ENCODE peak calls at places on chromosome 7, in seven cellular contexts. One of them, this sample, is unnamed.
A peak's percentile ranks its signal among the peaks of the same experiment; 100 is the strongest.

GRCh38 chr7:155020996-155021395 is 18.1 kb upstream of the PAXIP1 start:
- DNase-seq in psoas muscle: no peak
- DNase-seq in CD8-positive, alpha-beta T cell: no peak
- DNase-seq in fibroblast of pulmonary artery: no peak
- DNase-seq in foreskin fibroblast: no peak
- DNase-seq in mammary epithelial cell: no peak
- DNase-seq in bronchial epithelial cell: no peak
- DNase-seq in this sample: no peak

GRCh38 chr7:149414745-149415390 is 46.0 kb downstream of the ZNF777 start:
- DNase-seq in CD8-positive, alpha-beta T cell: peak; percentile 53
- DNase-seq in psoas muscle: peak; percentile 82
- DNase-seq in foreskin fibroblast: peak; percentile 64
- DNase-seq in bronchial epithelial cell: peak; percentile 64
- DNase-seq in fibroblast of pulmonary artery: peak; percentile 72
- DNase-seq in mammary epithelial cell: peak; percentile 73
- DNase-seq in this sample: peak; percentile 65

GRCh38 chr7:33395340-33395739 is 266.0 kb downstream of the BBS9 start:
- DNase-seq in CD8-positive, alpha-beta T cell: no peak
- DNase-seq in mammary epithelial cell: no peak
- DNase-seq in foreskin fibroblast: no peak
- DNase-seq in fibroblast of pulmonary artery: no peak
- DNase-seq in psoas muscle: no peak
- DNase-seq in bronchial epithelial cell: peak; percentile 2
- DNase-seq in this sample: peak; percentile 7

GRCh38 chr7:105849122-105849855 is 27.1 kb downstream of the ATXN7L1 start:
- DNase-seq in mammary epithelial cell: peak; percentile 72
- DNase-seq in CD8-positive, alpha-beta T cell: peak; percentile 61
- DNase-seq in bronchial epithelial cell: peak; percentile 80
- DNase-seq in fibroblast of pulmonary artery: peak; percentile 32
- DNase-seq in psoas muscle: no peak
- DNase-seq in foreskin fibroblast: no peak
- DNase-seq in this sample: peak; percentile 33

GRCh38 chr7:82444220-82445049 is 858 bp upstream of the CACNA2D1 start:
- DNase-seq in bronchial epithelial cell: peak; percentile 15
- DNase-seq in fibroblast of pulmonary artery: peak; percentile 10
- DNase-seq in psoas muscle: no peak
- DNase-seq in foreskin fibroblast: no peak
- DNase-seq in mammary epithelial cell: peak; percentile 40
- DNase-seq in CD8-positive, alpha-beta T cell: no peak
- DNase-seq in this sample: no peak

GRCh38 chr7:5711419-5711818 is 70.0 kb downstream of the RNF216 start:
- DNase-seq in CD8-positive, alpha-beta T cell: no peak
- DNase-seq in bronchial epithelial cell: peak; percentile 57
- DNase-seq in mammary epithelial cell: no peak
- DNase-seq in psoas muscle: no peak
- DNase-seq in fibroblast of pulmonary artery: no peak
- DNase-seq in foreskin fibroblast: no peak
- DNase-seq in this sample: no peak

GRCh38 chr7:426510-426909 is 93.1 kb downstream of the PDGFA start:
- DNase-seq in psoas muscle: peak; percentile 33
- DNase-seq in fibroblast of pulmonary artery: no peak
- DNase-seq in mammary epithelial cell: no peak
- DNase-seq in bronchial epithelial cell: no peak
- DNase-seq in CD8-positive, alpha-beta T cell: no peak
- DNase-seq in foreskin fibroblast: no peak
- DNase-seq in this sample: no peak

GRCh38 chr7:137754076-137754851 is 92.5 kb downstream of the DGKI start:
- DNase-seq in fibroblast of pulmonary artery: no peak
- DNase-seq in mammary epithelial cell: no peak
- DNase-seq in bronchial epithelial cell: no peak
- DNase-seq in CD8-positive, alpha-beta T cell: no peak
- DNase-seq in foreskin fibroblast: no peak
- DNase-seq in psoas muscle: no peak
- DNase-seq in this sample: no peak

GRCh38 chr7:98223351-98223897 is 12.2 kb downstream of the BHLHA15 start:
- DNase-seq in CD8-positive, alpha-beta T cell: no peak
- DNase-seq in bronchial epithelial cell: no peak
- DNase-seq in foreskin fibroblast: no peak
- DNase-seq in fibroblast of pulmonary artery: no peak
- DNase-seq in psoas muscle: no peak
- DNase-seq in mammary epithelial cell: no peak
- DNase-seq in this sample: no peak

GRCh38 chr7:86469680-86470295 is 173.9 kb upstream of the GRM3 start:
- DNase-seq in foreskin fibroblast: peak; percentile 8
- DNase-seq in psoas muscle: peak; percentile 19
- DNase-seq in CD8-positive, alpha-beta T cell: no peak
- DNase-seq in fibroblast of pulmonary artery: peak; percentile 79
- DNase-seq in bronchial epithelial cell: peak; percentile 76
- DNase-seq in mammary epithelial cell: peak; percentile 59
- DNase-seq in this sample: peak; percentile 28
- TF ChIP-seq CTCF in foreskin fibroblast: peak; percentile 54
- TF ChIP-seq CTCF in psoas muscle: peak; percentile 47
- TF ChIP-seq CTCF in CD8-positive, alpha-beta T cell: no peak
- TF ChIP-seq CTCF in fibroblast of pulmonary artery: peak; percentile 69
- TF ChIP-seq CTCF in bronchial epithelial cell: peak; percentile 70
- TF ChIP-seq CTCF in mammary epithelial cell: peak; percentile 77
- TF ChIP-seq CTCF in this sample: peak; percentile 54

DNA sequence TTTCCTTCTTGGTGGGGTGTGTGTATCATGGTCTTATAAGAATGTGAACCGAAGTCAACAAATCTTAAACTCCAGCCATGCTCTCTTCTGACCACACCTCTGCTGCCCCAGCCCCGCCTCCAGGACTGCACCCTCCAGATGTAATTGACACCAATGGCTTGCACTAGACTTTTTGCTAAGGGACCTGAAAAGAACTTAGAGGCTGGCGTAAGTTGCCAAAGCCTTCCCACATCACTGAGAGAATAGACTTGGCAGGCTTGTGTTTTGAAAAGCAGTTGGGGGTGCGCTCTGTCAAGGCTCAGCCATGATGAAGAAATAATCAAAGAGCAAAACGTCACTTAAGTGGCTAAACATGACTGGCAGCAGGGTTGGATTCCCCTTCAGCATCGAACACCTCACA is 195.3 kb upstream of the C7orf33 start:
- DNase-seq in mammary epithelial cell: no peak
- DNase-seq in fibroblast of pulmonary artery: no peak
- DNase-seq in bronchial epithelial cell: no peak
- DNase-seq in psoas muscle: no peak
- DNase-seq in CD8-positive, alpha-beta T cell: no peak
- DNase-seq in foreskin fibroblast: no peak
- DNase-seq in this sample: no peak
- H3K4me3 ChIP-seq in mammary epithelial cell: no peak overlapping the region
- H3K4me3 ChIP-seq in fibroblast of pulmonary artery: no peak overlapping the region
- H3K4me3 ChIP-seq in bronchial epithelial cell: no peak overlapping the region
- H3K4me3 ChIP-seq in psoas muscle: no peak overlapping the region
- H3K4me3 ChIP-seq in CD8-positive, alpha-beta T cell: no peak overlapping the region
- H3K4me3 ChIP-seq in foreskin fibroblast: no peak overlapping the region
- H3K4me3 ChIP-seq in this sample: no peak overlapping the region

DNA sequence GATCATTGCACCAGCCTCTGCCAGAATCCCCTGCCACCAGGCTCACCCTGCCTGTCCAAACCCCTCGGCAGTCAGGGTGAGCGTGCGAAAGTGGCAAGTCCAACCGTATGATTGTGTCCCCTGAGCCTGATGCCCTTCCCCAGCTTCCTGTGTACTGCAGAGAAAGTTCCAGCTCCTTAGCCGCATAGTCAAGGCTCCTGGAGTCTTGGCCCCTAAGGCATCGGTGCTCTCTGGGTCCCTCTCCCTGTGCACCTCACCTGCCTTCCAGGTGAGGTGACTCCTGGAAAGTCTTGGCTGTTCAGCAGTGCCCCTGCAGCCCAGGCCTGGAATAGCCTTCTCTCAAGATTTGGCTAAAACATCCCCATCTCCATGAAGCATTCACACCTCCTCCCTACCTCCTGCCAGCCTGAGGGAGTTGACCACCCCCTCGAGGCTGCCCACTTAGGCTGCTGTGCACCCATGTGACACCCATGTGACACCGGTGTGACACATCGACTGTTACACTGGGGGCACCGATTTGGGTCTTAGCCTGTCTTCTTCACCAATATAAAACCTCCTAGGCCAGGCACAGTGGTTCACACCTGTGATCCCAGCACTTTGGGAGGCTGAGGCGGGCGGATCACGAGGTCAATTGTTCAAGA is 56.2 kb upstream of the ELN start:
- DNase-seq in foreskin fibroblast: no peak
- DNase-seq in CD8-positive, alpha-beta T cell: no peak
- DNase-seq in bronchial epithelial cell: peak; percentile 25
- DNase-seq in fibroblast of pulmonary artery: no peak
- DNase-seq in mammary epithelial cell: peak; percentile 25
- DNase-seq in psoas muscle: peak; percentile 34
- DNase-seq in this sample: no peak
- TF ChIP-seq CTCF in foreskin fibroblast: peak; percentile 5
- TF ChIP-seq CTCF in CD8-positive, alpha-beta T cell: no peak
- TF ChIP-seq CTCF in bronchial epithelial cell: peak; percentile 49
- TF ChIP-seq CTCF in fibroblast of pulmonary artery: peak; percentile 12
- TF ChIP-seq CTCF in mammary epithelial cell: peak; percentile 40
- TF ChIP-seq CTCF in psoas muscle: no peak
- TF ChIP-seq CTCF in this sample: no peak

DNA sequence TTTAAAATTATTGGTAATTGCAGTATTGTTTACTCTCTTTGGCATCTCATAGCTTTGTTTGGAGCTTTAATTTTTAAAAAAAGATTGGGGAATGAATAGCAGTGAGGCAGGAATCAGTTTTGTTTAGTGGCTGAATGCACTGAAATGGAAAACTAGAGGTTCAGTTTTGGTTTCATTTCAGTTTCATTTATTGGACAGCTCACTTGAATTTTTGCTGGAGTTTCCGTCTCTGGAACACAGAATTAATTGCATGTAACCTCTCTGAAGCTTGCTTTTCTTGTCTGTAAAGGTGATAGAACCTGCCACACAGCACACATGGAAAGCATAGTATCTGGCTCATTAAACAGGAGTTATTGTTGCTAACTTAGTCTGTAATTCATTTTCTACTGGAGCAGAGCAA is 7.2 kb downstream of the GRM8 start:
- DNase-seq in fibroblast of pulmonary artery: no peak
- DNase-seq in bronchial epithelial cell: no peak
- DNase-seq in CD8-positive, alpha-beta T cell: no peak
- DNase-seq in foreskin fibroblast: no peak
- DNase-seq in psoas muscle: no peak
- DNase-seq in mammary epithelial cell: no peak
- DNase-seq in this sample: no peak
- H3K4me3 ChIP-seq in fibroblast of pulmonary artery: no peak overlapping the region
- H3K4me3 ChIP-seq in bronchial epithelial cell: no peak overlapping the region
- H3K4me3 ChIP-seq in CD8-positive, alpha-beta T cell: no peak overlapping the region
- H3K4me3 ChIP-seq in foreskin fibroblast: no peak overlapping the region
- H3K4me3 ChIP-seq in psoas muscle: no peak overlapping the region
- H3K4me3 ChIP-seq in mammary epithelial cell: no peak overlapping the region
- H3K4me3 ChIP-seq in this sample: no peak overlapping the region

This sample was measured in fibroblast of villous mesenchyme.